ENCODE peak calls at places on chromosomes 2 and 18, in seven cellular contexts. One of them, this sample, is unnamed.

GRCh38 chr2:33437297-33437696 is 39.2 kb upstream of the RASGRP3 start:
- DNase-seq in NCI-H526 treated with DMSO at 0.1 percent for 48 hours: peak
- DNase-seq in fibroblast of lung: peak
- DNase-seq in H7: no peak
- DNase-seq in NCI-H1417: no peak
- DNase-seq in hypothalamus: no peak
- DNase-seq in NCI-H1930: no peak
- DNase-seq in this sample: peak

GRCh38 chr2:27070653-27071276 is 689 bp downstream of the OST4 start:
- DNase-seq in NCI-H526 treated with DMSO at 0.1 percent for 48 hours: no peak
- DNase-seq in fibroblast of lung: no peak
- DNase-seq in H7: no peak
- DNase-seq in NCI-H1417: no peak
- DNase-seq in hypothalamus: no peak
- DNase-seq in NCI-H1930: no peak
- DNase-seq in this sample: no peak

GRCh38 chr2:134278546-134278945 is 24.7 kb downstream of the MGAT5 start:
- DNase-seq in NCI-H526 treated with DMSO at 0.1 percent for 48 hours: no peak
- DNase-seq in fibroblast of lung: no peak
- DNase-seq in H7: no peak
- DNase-seq in NCI-H1417: no peak
- DNase-seq in hypothalamus: no peak
- DNase-seq in NCI-H1930: no peak
- DNase-seq in this sample: no peak

GRCh38 chr2:222307138-222307756 is 8.4 kb upstream of the PAX3 start:
- DNase-seq in NCI-H526 treated with DMSO at 0.1 percent for 48 hours: no peak
- DNase-seq in fibroblast of lung: no peak
- DNase-seq in H7: peak
- DNase-seq in NCI-H1417: peak
- DNase-seq in hypothalamus: no peak
- DNase-seq in NCI-H1930: no peak
- DNase-seq in this sample: no peak

GRCh38 chr2:237616373-237617304 is 10.7 kb upstream of the LRRFIP1 start:
- DNase-seq in NCI-H526 treated with DMSO at 0.1 percent for 48 hours: no peak
- DNase-seq in fibroblast of lung: peak
- DNase-seq in H7: no peak
- DNase-seq in NCI-H1417: no peak
- DNase-seq in hypothalamus: no peak
- DNase-seq in NCI-H1930: no peak
- DNase-seq in this sample: peak

GRCh38 chr2:19859565-19859964 is 42.2 kb downstream of the TTC32 start:
- DNase-seq in NCI-H526 treated with DMSO at 0.1 percent for 48 hours: no peak
- DNase-seq in fibroblast of lung: peak
- DNase-seq in H7: no peak
- DNase-seq in NCI-H1417: peak
- DNase-seq in hypothalamus: no peak
- DNase-seq in NCI-H1930: no peak
- DNase-seq in this sample: no peak

GRCh38 chr18:41126541-41127235 is 828.3 kb upstream of the PIK3C3 start:
- DNase-seq in NCI-H526 treated with DMSO at 0.1 percent for 48 hours: no peak
- DNase-seq in fibroblast of lung: peak
- DNase-seq in H7: no peak
- DNase-seq in NCI-H1417: no peak
- DNase-seq in hypothalamus: no peak
- DNase-seq in NCI-H1930: no peak
- DNase-seq in this sample: no peak

GRCh38 chr2:42935692-42936631 is 143.6 kb upstream of the HAAO start:
- DNase-seq in NCI-H526 treated with DMSO at 0.1 percent for 48 hours: no peak
- DNase-seq in fibroblast of lung: no peak
- DNase-seq in H7: no peak
- DNase-seq in NCI-H1417: no peak
- DNase-seq in hypothalamus: no peak
- DNase-seq in NCI-H1930: no peak
- DNase-seq in this sample: no peak

GRCh38 chr2:169891593-169892298 is 64.5 kb downstream of the UBR3 start:
- DNase-seq in NCI-H526 treated with DMSO at 0.1 percent for 48 hours: no peak
- DNase-seq in fibroblast of lung: peak
- DNase-seq in H7: no peak
- DNase-seq in NCI-H1417: peak
- DNase-seq in hypothalamus: no peak
- DNase-seq in NCI-H1930: peak
- DNase-seq in this sample: peak

GRCh38 chr2:151302879-151303278 is 13.4 kb upstream of the NMI start:
- DNase-seq in NCI-H526 treated with DMSO at 0.1 percent for 48 hours: no peak
- DNase-seq in fibroblast of lung: peak
- DNase-seq in H7: no peak
- DNase-seq in NCI-H1417: no peak
- DNase-seq in hypothalamus: no peak
- DNase-seq in NCI-H1930: no peak
- DNase-seq in this sample: no peak

GRCh38 chr2:31728406-31729064 is 147.8 kb upstream of the SRD5A2 start:
- DNase-seq in NCI-H526 treated with DMSO at 0.1 percent for 48 hours: no peak
- DNase-seq in fibroblast of lung: no peak
- DNase-seq in H7: no peak
- DNase-seq in NCI-H1417: no peak
- DNase-seq in hypothalamus: no peak
- DNase-seq in NCI-H1930: no peak
- DNase-seq in this sample: no peak

GRCh38 chr2:151795646-151796240 is 32.5 kb downstream of the ARL5A start:
- DNase-seq in NCI-H526 treated with DMSO at 0.1 percent for 48 hours: no peak
- DNase-seq in fibroblast of lung: peak
- DNase-seq in H7: no peak
- DNase-seq in NCI-H1417: no peak
- DNase-seq in hypothalamus: no peak
- DNase-seq in NCI-H1930: peak
- DNase-seq in this sample: no peak

GRCh38 chr2:1162768-1163584 is 212.3 kb downstream of the SNTG2 start:
- DNase-seq in NCI-H526 treated with DMSO at 0.1 percent for 48 hours: no peak
- DNase-seq in fibroblast of lung: no peak
- DNase-seq in H7: no peak
- DNase-seq in NCI-H1417: no peak
- DNase-seq in hypothalamus: no peak
- DNase-seq in NCI-H1930: no peak
- DNase-seq in this sample: peak

GRCh38 chr18:40939636-40940035 is 1015.4 kb upstream of the PIK3C3 start:
- DNase-seq in NCI-H526 treated with DMSO at 0.1 percent for 48 hours: no peak
- DNase-seq in fibroblast of lung: no peak
- DNase-seq in H7: peak
- DNase-seq in NCI-H1417: no peak
- DNase-seq in hypothalamus: no peak
- DNase-seq in NCI-H1930: no peak
- DNase-seq in this sample: no peak

This sample was measured in SJSA1.